ENCODE peak calls at places on chromosomes 16 and 17, in four cellular contexts. N is GM10248, M is tibial artery, H is progenitor cell of endocrine pancreas. D is an unnamed sample.

GRCh38 chr17:61413654-61414133 is 14.1 kb downstream of the TBX2 start:
- DNase-seq in N (no peak), M (no peak), H (no peak), D (no peak)

GRCh38 chr16:57525761-57526160 is 10.6 kb downstream of the CCDC102A start:
- DNase-seq in N (no peak), M (no peak), H (no peak), D (no peak)

GRCh38 chr16:57734308-57734924 is 1.2 kb upstream of the KATNB1 start:
- DNase-seq in N (no peak), M (no peak), H (no peak), D (no peak)

GRCh38 chr16:24580665-24581064 is 41.3 kb downstream of the RBBP6 start:
- DNase-seq in N (peak; percentile 24), M (no peak), H (no peak), D (no peak)

GRCh38 chr17:59829217-59830006 is 63.3 kb downstream of the TUBD1 start:
- DNase-seq in N (peak; percentile 65), M (no peak), H (no peak), D (peak; percentile 98)

GRCh38 chr17:33052856-33053255 is 61.2 kb downstream of the SPACA3 start:
- DNase-seq in N (no peak), M (no peak), H (no peak), D (no peak)

GRCh38 chr17:37107406-37108083 is 158.8 kb downstream of the AATF start:
- DNase-seq in N (no peak), M (no peak), H (no peak), D (no peak)

GRCh38 chr16:75017670-75018525 is 19.1 kb downstream of the ZNRF1 start:
- DNase-seq in N (no peak), M (no peak), H (no peak), D (no peak)

GRCh38 chr17:742147-742793 is 9.8 kb downstream of the GEMIN4 start:
- DNase-seq in N (no peak), M (no peak), H (no peak), D (no peak)

GRCh38 chr16:19175492-19176262 is 7.6 kb downstream of the SYT17 start:
- DNase-seq in N (no peak), M (no peak), H (no peak), D (no peak)

GRCh38 chr17:47652570-47652969 is 2.9 kb downstream of the KPNB1 start:
- DNase-seq in N (no peak), M (no peak), H (no peak), D (no peak)

GRCh38 chr17:6630390-6630789 is 10.1 kb downstream of the KIAA0753 start:
- DNase-seq in N (no peak), M (no peak), H (no peak), D (no peak)

GRCh38 chr16:85327731-85328664 is 215.7 kb upstream of the CIBAR2 start:
- DNase-seq in N (no peak), M (no peak), H (no peak), D (no peak)

GRCh38 chr16:76668207-76668725 is 391.1 kb downstream of the CNTNAP4 start:
- DNase-seq in N (no peak), M (no peak), H (no peak), D (peak; percentile 24)

GRCh38 chr16:14186007-14186953 is 115.2 kb downstream of the MRTFB start:
- DNase-seq in N (no peak), M (peak; percentile 70), H (no peak), D (no peak)

GRCh38 chr17:5686246-5686645 is 101.9 kb upstream of the NLRP1 start:
- DNase-seq in N (no peak), M (no peak), H (no peak), D (no peak)

GRCh38 chr17:17837966-17838962 is 1.5 kb upstream of the SREBF1 start:
- DNase-seq in N (no peak), M (peak; percentile 87), H (no peak), D (peak; percentile 66)

GRCh38 chr16:30977502-30977901 is 7.5 kb upstream of the HSD3B7 start:
- DNase-seq in N (no peak), M (no peak), H (no peak), D (no peak)